ENCODE peak calls at places on chromosome 14, in four cellular contexts. U is adipocyte, H is GM12891, Y is putamen. B is an unnamed sample.

GRCh38 chr14:102616799-102617198 is 24.4 kb downstream of the RCOR1 start:
- DNase-seq in U (no peak), H (no peak), Y (no peak), B (no peak)

GRCh38 chr14:66831190-66831589 is 323.2 kb downstream of the GPHN start:
- DNase-seq in U (no peak), H (no peak), Y (no peak), B (no peak)

GRCh38 chr14:23542261-23542660 is 9.3 kb downstream of the ZFHX2 start:
- DNase-seq in U (no peak), H (no peak), Y (no peak), B (no peak)

GRCh38 chr14:94334837-94335236 is 11.7 kb upstream of the SERPINA6 start:
- DNase-seq in U (no peak), H (no peak), Y (no peak), B (no peak)

GRCh38 chr14:32525591-32525990 is 196.5 kb downstream of the AKAP6 start:
- DNase-seq in U (no peak), H (no peak), Y (no peak), B (no peak)

GRCh38 chr14:97219356-97220017 is 422.3 kb downstream of the VRK1 start:
- DNase-seq in U (no peak), H (no peak), Y (no peak), B (no peak)

GRCh38 chr14:51002406-51002984 is 58.2 kb upstream of the PYGL start:
- DNase-seq in U (no peak), H (no peak), Y (no peak), B (no peak)

GRCh38 chr14:59583755-59584154 is 7.1 kb upstream of the CCDC175 start:
- DNase-seq in U (peak; percentile 35), H (no peak), Y (no peak), B (no peak)

GRCh38 chr14:55077155-55077554 is 25.7 kb downstream of the MAPK1IP1L start:
- DNase-seq in U (no peak), H (no peak), Y (no peak), B (no peak)

GRCh38 chr14:101888182-101888581 is 76.2 kb upstream of the DYNC1H1 start:
- DNase-seq in U (no peak), H (no peak), Y (no peak), B (no peak)

GRCh38 chr14:52951730-52952481 is 1.1 kb upstream of the FERMT2 start:
- DNase-seq in U (peak; percentile 87), H (no peak), Y (no peak), B (no peak)

GRCh38 chr14:62674833-62675232 is 370.4 kb downstream of the KCNH5 start:
- DNase-seq in U (peak; percentile 54), H (no peak), Y (no peak), B (no peak)

GRCh38 chr14:94278732-94279131 is 14.3 kb downstream of the SERPINA10 start:
- DNase-seq in U (peak; percentile 57), H (no peak), Y (no peak), B (no peak)

GRCh38 chr14:90573385-90574105 is 176.7 kb downstream of the CALM1 start:
- DNase-seq in U (no peak), H (no peak), Y (no peak), B (no peak)

GRCh38 chr14:78245238-78245637 is 75.1 kb downstream of the NRXN3 start:
- DNase-seq in U (no peak), H (no peak), Y (no peak), B (no peak)

GRCh38 chr14:22540286-22540685 is 48.7 kb downstream of the DAD1 start:
- DNase-seq in U (no peak), H (no peak), Y (no peak), B (no peak)

GRCh38 chr14:35963209-35963608 is 137.1 kb downstream of the BRMS1L start:
- DNase-seq in U (no peak), H (peak; percentile 3), Y (no peak), B (no peak)

GRCh38 chr14:105525861-105526780 is at the start of gene TMEM121:
- DNase-seq in U (peak; percentile 71), H (no peak), Y (no peak), B (no peak)

GRCh38 chr14:63972323-63972932 is 119.6 kb downstream of the SYNE2 start:
- DNase-seq in U (no peak), H (no peak), Y (no peak), B (no peak)

GRCh38 chr14:54743382-54743781 is 159.2 kb downstream of the GCH1 start:
- DNase-seq in U (no peak), H (no peak), Y (no peak), B (no peak)

B was measured in omental fat pad.